ENCODE peak calls at places on chromosomes 7 and 10, in seven cellular contexts. N is IMR-90, C is endodermal cell, D is colonic mucosa, I is fibroblast of lung, L is left ventricle myocardium inferior, P is GM23248. S is an unnamed sample.

GRCh38 chr7:6446977-6447588 is 671 bp downstream of the DAGLB start:
- DNase-seq in N (peak; percentile 87), C (peak; percentile 82), L (peak; percentile 45), I (peak; percentile 76), D (peak; percentile 91), P (peak; percentile 91), S (peak; percentile 84)

GRCh38 chr10:6089334-6090219 is 743 bp downstream of the RBM17 start:
- DNase-seq in I (no peak), N (no peak), D (peak; percentile 32), L (no peak), P (peak; percentile 64), C (peak; percentile 84), S (peak; percentile 22)

GRCh38 chr10:110868981-110869380 is 2.7 kb upstream of the PDCD4 start:
- DNase-seq in I (no peak), D (no peak), C (no peak), L (no peak), N (no peak), P (no peak), S (no peak)

GRCh38 chr7:97021443-97022261 is 3.0 kb downstream of the DLX5 start:
- DNase-seq in I (no peak), C (peak; percentile 84), P (no peak), N (no peak), L (no peak), D (no peak), S (no peak)

GRCh38 chr7:38539477-38540081 is 91.6 kb downstream of the AMPH start:
- DNase-seq in P (no peak), D (no peak), C (no peak), I (no peak), L (no peak), N (no peak), S (no peak)

GRCh38 chr7:92641921-92642511 is 51.8 kb upstream of the FAM133B start:
- DNase-seq in I (peak; percentile 48), C (no peak), P (peak; percentile 72), D (no peak), N (peak; percentile 86), L (no peak), S (no peak)

GRCh38 chr7:108382932-108383331 is 73.3 kb downstream of the NRCAM start:
- DNase-seq in P (no peak), N (no peak), I (no peak), D (no peak), C (no peak), L (no peak), S (no peak)

GRCh38 chr10:119115921-119116320 is 12.0 kb downstream of the DENND10 start:
- DNase-seq in D (no peak), L (no peak), P (peak; percentile 47), N (no peak), C (no peak), I (no peak), S (no peak)

GRCh38 chr10:58070964-58071363 is 196.7 kb downstream of the IPMK start:
- DNase-seq in I (no peak), N (no peak), D (no peak), L (no peak), P (no peak), C (no peak), S (no peak)

GRCh38 chr10:11448545-11449244 is 162.8 kb downstream of the USP6NL start:
- DNase-seq in I (no peak), L (no peak), D (no peak), N (no peak), C (no peak), P (no peak), S (no peak)

GRCh38 chr7:2326960-2327359 is 12.7 kb upstream of the SNX8 start:
- DNase-seq in N (no peak), L (no peak), D (no peak), C (no peak), I (no peak), P (no peak), S (no peak)

GRCh38 chr7:119256001-119256400 is 1017.0 kb upstream of the KCND2 start:
- DNase-seq in I (no peak), P (no peak), C (no peak), L (no peak), N (no peak), D (no peak), S (no peak)

GRCh38 chr10:15871823-15872222 is 11.5 kb upstream of the MINDY3 start:
- DNase-seq in N (no peak), L (no peak), C (no peak), P (no peak), I (no peak), D (no peak), S (no peak)
- H3K4me3 ChIP-seq in N (no peak overlapping the region), L (no peak overlapping the region), C (no peak overlapping the region), P (no peak overlapping the region), I (no peak overlapping the region), D (no peak overlapping the region), S (no peak overlapping the region)

GRCh38 chr7:98970031-98970615 is 91.8 kb downstream of the TRRAP start:
- DNase-seq in N (no peak), L (no peak), C (no peak), I (no peak), P (no peak), D (no peak), S (no peak)

GRCh38 chr7:98974205-98974604 is 95.9 kb downstream of the TRRAP start:
- DNase-seq in L (no peak), D (no peak), C (no peak), I (no peak), P (no peak), N (no peak), S (no peak)

GRCh38 chr7:98969386-98969785 is 91.1 kb downstream of the TRRAP start:
- DNase-seq in P (no peak), D (no peak), I (no peak), N (no peak), L (no peak), C (no peak), S (no peak)

GRCh38 chr7:98968621-98969020 is 90.3 kb downstream of the TRRAP start:
- DNase-seq in D (peak; percentile 81), C (no peak), P (no peak), N (no peak), L (no peak), I (no peak), S (no peak)

GRCh38 chr7:98970805-98971204 is 92.5 kb downstream of the TRRAP start:
- DNase-seq in I (no peak), P (no peak), L (no peak), D (no peak), N (no peak), C (no peak), S (no peak)
- H3K4me1 ChIP-seq in I (no peaks in the 10 kb centered on the region), P (no peaks in the 10 kb centered on the region), L (peaks cover 17% of the 10 kb centered on the region), D (no peaks in the 10 kb centered on the region), N (no peaks in the 10 kb centered on the region), C (no peaks in the 10 kb centered on the region), S (no peaks in the 10 kb centered on the region)

DNA sequence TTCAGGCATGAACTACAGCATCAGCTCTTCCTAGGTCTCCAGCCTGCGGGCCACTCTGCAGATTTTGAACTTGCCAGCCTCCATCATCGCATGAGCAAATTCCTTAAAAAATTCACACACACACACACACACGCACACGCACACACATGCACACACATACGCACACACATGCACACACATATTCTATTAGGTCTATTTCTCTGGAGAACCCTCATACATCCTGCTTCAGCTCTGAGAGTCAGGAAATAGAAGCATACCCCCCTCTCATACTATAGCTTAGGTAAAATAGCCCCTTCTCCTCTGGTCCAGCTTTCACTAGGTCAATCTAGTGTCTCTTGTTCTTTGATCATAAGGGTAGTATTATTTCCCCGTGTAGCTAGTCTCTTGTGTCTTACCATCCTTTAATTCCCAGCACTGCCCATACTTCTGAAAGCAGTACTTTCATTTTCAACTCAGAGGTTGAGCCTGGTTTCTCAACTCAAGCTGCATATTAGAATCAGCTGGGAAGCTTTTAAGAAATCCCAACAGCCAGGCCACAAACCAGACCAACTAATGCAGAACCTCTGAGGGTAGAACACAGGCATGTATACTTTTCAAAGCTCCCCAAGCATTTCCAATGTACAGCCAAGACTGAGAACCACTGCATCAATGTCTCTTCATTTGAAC is 30.9 kb upstream of the ITGB8 start:
- DNase-seq in L (no peak), P (peak; percentile 46), D (no peak), C (no peak), N (peak; percentile 45), I (peak; percentile 59), S (no peak)
- H3K4me3 ChIP-seq in L (no peak overlapping the region), P (peak overlapping the region; percentile 29), D (no peak overlapping the region), C (no peak overlapping the region), N (no peak overlapping the region), I (no peak overlapping the region), S (no peak overlapping the region)

DNA sequence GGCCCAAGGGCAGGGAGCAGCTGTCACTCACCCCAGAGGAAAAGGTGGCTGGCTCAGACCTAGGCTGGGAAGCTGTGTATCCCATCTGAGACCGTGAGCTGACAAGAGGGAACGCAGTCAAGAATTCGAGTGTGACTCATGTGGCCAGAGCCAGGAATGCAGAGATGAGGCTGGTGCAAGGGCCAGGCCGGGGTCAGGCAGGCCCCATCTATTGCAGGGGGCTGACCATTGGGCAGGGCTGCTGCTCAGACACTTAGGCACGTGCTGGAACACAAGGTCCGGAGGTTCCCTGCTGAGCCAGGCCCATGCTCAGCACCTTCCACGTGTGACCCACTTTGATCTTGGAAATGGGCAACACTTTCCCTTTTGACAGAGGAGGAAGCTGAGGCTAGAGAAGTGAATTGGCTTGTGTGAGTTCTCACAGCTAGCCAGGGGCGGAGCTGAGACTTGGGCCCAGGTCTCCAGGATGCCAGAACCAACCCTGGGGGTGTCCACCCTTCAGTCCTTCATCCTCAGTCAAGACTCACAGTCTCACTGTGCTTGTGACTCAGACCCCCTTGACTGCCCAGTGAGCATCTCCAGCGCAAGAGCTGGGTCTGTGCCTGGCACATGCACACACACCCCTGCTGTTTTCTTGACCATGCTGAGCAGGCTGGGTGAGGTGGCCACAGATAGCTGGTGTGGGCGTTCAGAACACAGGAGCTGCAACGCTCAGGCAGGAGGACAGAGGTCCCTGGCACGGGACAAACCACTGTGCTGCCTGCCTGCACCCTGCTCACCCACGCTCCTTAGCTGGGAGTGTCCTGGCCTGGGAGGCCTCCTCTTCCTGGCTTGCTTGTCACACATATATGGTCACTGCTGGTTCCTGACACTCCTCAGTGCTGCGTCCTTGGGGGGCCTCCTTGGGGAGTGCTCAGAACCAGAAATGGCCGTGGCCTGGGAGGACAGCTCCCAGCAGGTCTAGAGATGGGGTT is 47.6 kb upstream of the PPIF start:
- DNase-seq in N (peak; percentile 90), D (no peak), C (no peak), L (no peak), I (peak; percentile 91), P (peak; percentile 97), S (peak; percentile 70)
- H3K4me1 ChIP-seq in N (peaks cover 19% of the 10 kb centered on the region), D (no peaks in the 10 kb centered on the region), C (no peaks in the 10 kb centered on the region), L (peaks cover 31% of the 10 kb centered on the region), I (peaks cover 23% of the 10 kb centered on the region), P (peaks cover 23% of the 10 kb centered on the region), S (peaks cover 16% of the 10 kb centered on the region)

DNA sequence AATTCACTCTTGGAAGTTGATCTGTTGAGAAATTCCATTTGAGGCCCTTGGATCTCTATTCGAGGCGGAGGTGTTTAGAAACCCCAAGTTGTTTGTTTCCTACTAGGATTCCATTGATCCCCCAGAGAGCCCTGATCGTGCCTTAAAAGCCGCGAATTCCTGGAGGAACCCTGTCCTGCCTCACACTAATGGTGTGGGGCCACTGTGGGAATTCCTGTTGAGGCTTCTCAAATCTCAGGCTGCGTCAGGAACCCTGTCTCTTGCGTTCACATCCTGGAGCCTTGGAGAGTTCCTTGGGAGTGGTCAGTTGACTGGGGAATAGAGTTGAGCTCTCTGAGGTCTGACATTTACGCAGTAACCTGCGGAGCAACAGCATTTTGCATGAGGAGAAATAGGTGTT is 1.2 kb downstream of the CFAP69 start:
- DNase-seq in C (peak; percentile 93), I (peak; percentile 61), P (peak; percentile 79), L (no peak), D (no peak), N (peak; percentile 32), S (peak; percentile 65)
- H3K4me3 ChIP-seq in C (peak overlapping the region; percentile 91), I (peak overlapping the region; percentile 84), P (peak overlapping the region; percentile 98), L (peak overlapping the region; percentile 96), D (no peak overlapping the region), N (no peak overlapping the region), S (peak overlapping the region; percentile 69)

S was measured in tibial artery.